ENCODE peak calls at places on chromosome 6, in five cellular contexts. B is CD8-positive, alpha-beta T cell; D is tibial nerve; Q is GM10248; V is Peyer's patch. E is an unnamed sample.
A peak's percentile ranks its signal among the peaks of the same experiment; 100 is the strongest.

GRCh38 chr6:163457637-163458561 is 43.4 kb downstream of the QKI start:
- DNase-seq in V (no peak), Q (no peak), D (peak; percentile 43), B (no peak), E (no peak)

GRCh38 chr6:148868314-148868713 is 121.5 kb downstream of the UST start:
- DNase-seq in B (no peak), V (no peak), Q (no peak), D (no peak), E (no peak)

GRCh38 chr6:53984163-53984562 is 127.1 kb upstream of the MLIP start:
- DNase-seq in D (no peak), Q (no peak), V (no peak), B (no peak), E (no peak)

GRCh38 chr6:38497546-38497945 is 142.2 kb downstream of the BTBD9 start:
- DNase-seq in D (no peak), Q (no peak), V (no peak), B (no peak), E (no peak)

GRCh38 chr6:158039571-158040050 is 57.9 kb downstream of the SYNJ2 start:
- DNase-seq in D (no peak), B (no peak), Q (no peak), V (no peak), E (no peak)

GRCh38 chr6:40719671-40720374 is 132.7 kb upstream of the LRFN2 start:
- DNase-seq in D (peak; percentile 13), Q (peak; percentile 45), B (no peak), V (no peak), E (no peak)

GRCh38 chr6:88490865-88491264 is 324.7 kb upstream of the CNR1 start:
- DNase-seq in D (no peak), B (no peak), V (no peak), Q (no peak), E (no peak)

GRCh38 chr6:33172307-33173227 is 19.7 kb downstream of the COL11A2 start:
- DNase-seq in D (no peak), V (no peak), B (no peak), Q (peak; percentile 73), E (no peak)

GRCh38 chr6:118764766-118765165 is 113.4 kb upstream of the CEP85L start:
- DNase-seq in Q (no peak), V (no peak), D (peak; percentile 14), B (no peak), E (no peak)

GRCh38 chr6:17251953-17252352 is 29.2 kb upstream of the RBM24 start:
- DNase-seq in V (no peak), B (no peak), Q (no peak), D (no peak), E (no peak)

GRCh38 chr6:85041376-85041775 is 277.0 kb upstream of the TBX18 start:
- DNase-seq in Q (no peak), D (no peak), B (no peak), V (no peak), E (no peak)

GRCh38 chr6:27188885-27189418 is 58.5 kb upstream of the PRSS16 start:
- DNase-seq in D (peak; percentile 57), B (no peak), V (peak; percentile 59), Q (peak; percentile 66), E (no peak)

GRCh38 chr6:167678102-167679101 is 148.3 kb upstream of the AFDN start:
- DNase-seq in B (no peak), Q (no peak), D (no peak), V (no peak), E (no peak)

GRCh38 chr6:170316071-170316470 is 9.5 kb downstream of the FAM120B start:
- DNase-seq in Q (no peak), V (no peak), D (no peak), B (no peak), E (no peak)

DNA sequence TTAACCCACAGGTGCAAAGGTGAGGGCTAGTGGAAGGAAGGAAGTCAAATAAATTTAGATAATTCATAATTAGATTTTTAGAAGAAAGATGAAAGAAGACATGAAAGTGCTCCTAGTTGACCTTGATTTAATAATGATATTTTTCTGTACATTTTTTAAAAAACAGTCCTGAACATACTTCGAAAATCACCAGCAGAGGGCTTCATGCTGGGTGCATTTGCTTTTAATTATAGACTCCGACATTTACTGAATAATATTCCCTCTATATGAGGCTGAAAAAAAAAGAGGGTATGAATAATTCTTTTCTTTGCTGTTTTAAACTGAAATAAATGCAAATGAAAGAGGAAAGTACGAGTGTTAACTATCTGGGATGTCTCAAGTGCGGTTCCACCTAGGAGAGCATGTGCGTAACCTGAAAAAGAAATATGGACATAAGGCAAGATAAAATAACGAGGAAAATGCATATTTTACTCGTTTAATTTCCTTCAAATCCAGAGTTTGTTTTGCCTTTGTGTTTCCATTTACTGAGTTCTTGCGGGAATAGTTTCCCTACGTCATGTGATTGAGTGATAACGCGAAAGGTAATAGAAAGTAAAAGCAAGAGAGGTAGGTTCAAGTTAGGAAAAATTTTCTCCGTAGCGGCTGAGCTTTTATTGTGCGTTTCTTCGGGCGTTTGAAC is 3.1 kb upstream of the TFAP2B start:
- DNase-seq in D (no peak), V (no peak), B (no peak), Q (no peak), E (no peak)
- TF ChIP-seq CTCF in D (no peak), V (no peak), B (no peak), Q (peak; percentile 13), E (no peak)

GRCh38 chr6:155287762-155288161 is 23.9 kb downstream of the CLDN20 start:
- DNase-seq in Q (no peak), V (no peak), D (no peak), B (no peak), E (no peak)
- TF ChIP-seq CTCF in Q (no peak), V (no peak), D (no peak), B (no peak), E (no peak)

GRCh38 chr6:161658216-161658615 is 384.4 kb upstream of the AGPAT4 start:
- DNase-seq in Q (no peak), D (no peak), B (no peak), V (no peak), E (no peak)

GRCh38 chr6:161663682-161664081 is 389.8 kb upstream of the AGPAT4 start:
- DNase-seq in D (no peak), V (no peak), Q (no peak), B (no peak), E (no peak)

GRCh38 chr6:161660666-161661571 is 387.1 kb upstream of the AGPAT4 start:
- DNase-seq in V (no peak), Q (no peak), B (no peak), D (no peak), E (no peak)
- TF ChIP-seq CTCF in V (no peak), Q (no peak), B (no peak), D (no peak), E (no peak)

GRCh38 chr6:2695464-2696095 is 55.1 kb downstream of the MYLK4 start:
- DNase-seq in B (no peak), Q (peak; percentile 36), V (no peak), D (no peak), E (no peak)
- TF ChIP-seq CTCF in B (no peak), Q (peak; percentile 37), V (peak; percentile 48), D (no peak), E (no peak)

DNA sequence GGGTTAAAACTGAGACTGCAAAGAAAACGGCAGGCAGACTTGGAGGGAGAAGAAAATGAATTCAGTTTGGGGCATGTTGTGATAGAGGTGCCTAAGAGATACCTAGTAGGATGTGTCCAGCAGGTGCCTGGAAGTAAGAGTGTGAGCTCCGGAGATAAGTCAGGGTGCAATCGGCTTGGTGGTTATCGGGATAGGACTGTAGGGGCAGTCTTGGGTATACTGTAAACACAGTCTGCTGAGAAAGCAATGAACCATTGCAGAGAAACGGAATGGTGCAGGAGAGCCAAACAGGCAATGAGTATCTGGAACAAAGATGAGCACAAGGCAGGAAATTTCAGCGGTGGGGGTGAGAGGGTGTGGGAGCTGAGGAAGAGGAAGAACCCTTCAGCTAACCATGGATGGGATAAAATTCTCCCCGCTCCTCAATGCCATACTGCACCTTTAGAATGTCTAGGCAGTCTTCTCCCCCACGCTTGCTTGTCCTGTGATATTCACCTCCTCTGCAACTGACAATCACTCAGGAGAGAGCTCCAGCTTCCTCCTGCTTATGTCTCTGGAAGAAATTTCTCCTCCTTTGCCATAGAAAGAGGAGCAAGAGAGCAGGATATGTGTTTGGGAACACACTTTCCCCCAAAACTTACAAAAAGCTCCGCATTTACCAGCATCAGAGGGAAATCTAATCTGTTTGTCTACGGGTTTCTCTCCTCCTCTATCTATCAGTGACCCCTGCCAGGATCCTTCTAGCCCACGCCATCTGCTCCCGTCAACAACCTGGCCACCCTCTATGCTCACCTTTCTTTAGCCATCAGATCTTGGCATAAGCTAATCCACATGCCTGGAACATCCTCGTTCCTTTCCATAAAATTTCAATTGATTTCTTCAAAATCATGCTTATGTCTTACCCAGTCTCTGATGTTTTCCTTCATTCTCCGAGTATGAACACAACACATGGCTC is 381.7 kb upstream of the JARID2 start:
- DNase-seq in V (no peak), Q (no peak), B (no peak), D (no peak), E (no peak)
- TF ChIP-seq CTCF in V (no peak), Q (no peak), B (no peak), D (no peak), E (no peak)

GRCh38 chr6:63352587-63353281 is 33.0 kb upstream of the LGSN start:
- DNase-seq in V (peak; percentile 60), B (no peak), D (peak; percentile 37), Q (peak; percentile 62), E (no peak)
- TF ChIP-seq CTCF in V (peak; percentile 59), B (no peak), D (no peak), Q (peak; percentile 76), E (no peak)

DNA sequence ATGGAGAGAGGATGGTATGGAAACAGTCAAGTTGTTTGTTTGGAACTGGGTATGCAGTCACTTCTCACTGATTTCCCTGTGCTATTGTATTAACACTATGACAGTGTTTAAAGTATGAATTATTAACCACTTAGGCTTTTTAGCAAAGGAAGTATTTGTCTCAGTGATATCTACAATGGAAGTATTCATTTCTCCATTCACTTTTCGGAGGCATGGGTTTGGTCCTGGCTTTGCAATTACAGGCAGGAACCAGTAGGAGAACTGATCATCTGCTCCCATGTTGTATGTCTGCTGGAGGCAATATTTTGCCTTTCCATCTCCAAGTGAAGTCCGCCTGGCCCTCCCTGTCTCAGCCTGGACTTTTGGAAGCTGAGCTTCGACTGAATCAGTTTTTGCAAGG is 30.6 kb upstream of the EXOC2 start:
- DNase-seq in D (no peak), B (no peak), Q (no peak), V (no peak), E (no peak)
- TF ChIP-seq CTCF in D (no peak), B (no peak), Q (no peak), V (no peak), E (no peak)

DNA sequence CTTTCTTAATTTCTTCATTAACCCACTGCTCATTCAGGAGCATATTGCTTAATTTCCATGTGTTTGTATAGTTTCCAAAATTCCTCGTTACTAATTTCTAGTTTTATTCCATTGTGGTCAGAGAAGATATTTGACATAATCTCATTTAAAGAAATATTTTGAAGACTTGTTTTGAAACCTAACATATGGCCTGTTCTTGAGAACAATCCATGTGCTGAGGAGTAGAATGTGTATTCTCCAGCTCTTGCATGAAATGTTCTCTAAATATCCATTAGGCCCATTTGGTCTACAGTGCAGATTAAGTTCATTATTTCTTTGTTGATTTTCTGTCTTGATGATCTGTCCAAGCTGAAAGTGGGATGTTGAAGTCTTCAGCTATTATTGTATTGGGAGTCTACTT is 251.7 kb downstream of the ALDH8A1 start:
- DNase-seq in D (no peak), V (no peak), Q (no peak), B (no peak), E (no peak)
- TF ChIP-seq CTCF in D (no peak), V (no peak), Q (no peak), B (no peak), E (no peak)

GRCh38 chr6:112781236-112781635 is 434.1 kb downstream of the RFPL4B start:
- DNase-seq in B (no peak), V (no peak), D (no peak), Q (no peak), E (no peak)
- TF ChIP-seq CTCF in B (no peak), V (no peak), D (no peak), Q (no peak), E (no peak)

GRCh38 chr6:150279533-150279932 is 89.3 kb upstream of the IYD start:
- DNase-seq in V (no peak), B (no peak), D (no peak), Q (no peak), E (no peak)
- TF ChIP-seq CTCF in V (no peak), B (no peak), D (no peak), Q (no peak), E (no peak)